ENCODE peak calls at places on chromosome 22, in seven cellular contexts. X, L, W, J, P, N and H are unnamed samples.

GRCh38 chr22:50251472-50252054 is 498 bp upstream of the HDAC10 start:
- DNase-seq in L (no peak), X (no peak), N (no peak), J (no peak), P (no peak), W (no peak), H (peak)

GRCh38 chr22:38866399-38867123 is 5.5 kb downstream of the CBX6 start:
- DNase-seq in X (no peak), W (no peak), J (no peak), P (no peak), L (peak), N (no peak), H (no peak)

GRCh38 chr22:50252081-50253045 is 1.3 kb upstream of the HDAC10 start:
- DNase-seq in P (peak), W (no peak), N (peak), X (peak), J (peak), L (peak), H (peak)

GRCh38 chr22:37427128-37427710 is at the start of gene ELFN2:
- DNase-seq in X (peak), L (no peak), P (no peak), N (no peak), W (no peak), J (peak), H (no peak)

GRCh38 chr22:48951836-48952235 is 875.8 kb downstream of the BRD1 start:
- DNase-seq in X (no peak), J (no peak), W (no peak), L (no peak), N (no peak), P (no peak), H (no peak)

GRCh38 chr22:49643998-49644397 is 183.7 kb downstream of the BRD1 start:
- DNase-seq in X (no peak), W (no peak), J (no peak), L (no peak), N (no peak), P (no peak), H (no peak)

GRCh38 chr22:42344391-42344861 is 74.0 kb upstream of the TCF20 start:
- DNase-seq in X (peak), J (no peak), P (no peak), W (peak), N (no peak), L (no peak), H (no peak)

GRCh38 chr22:33438273-33438672 is 380.1 kb upstream of the SYN3 start:
- DNase-seq in L (no peak), J (peak), X (no peak), P (no peak), W (no peak), N (no peak), H (no peak)

GRCh38 chr22:20247010-20247505 is 21.1 kb downstream of the RTN4R start:
- DNase-seq in N (peak), J (no peak), X (no peak), W (no peak), L (no peak), P (no peak), H (no peak)

GRCh38 chr22:19940536-19941364 is 822 bp upstream of the COMT start:
- DNase-seq in J (no peak), P (no peak), W (no peak), N (no peak), L (peak), X (no peak), H (no peak)

GRCh38 chr22:42425989-42426355 is 6.2 kb downstream of the NFAM1 start:
- DNase-seq in J (no peak), X (no peak), N (no peak), P (no peak), W (no peak), L (no peak), H (no peak)

GRCh38 chr22:48443680-48444079 is 1384.0 kb downstream of the BRD1 start:
- DNase-seq in J (no peak), N (no peak), L (peak), W (no peak), X (no peak), P (no peak), H (no peak)

GRCh38 chr22:28408702-28409101 is 270.9 kb downstream of the TTC28 start:
- DNase-seq in N (no peak), P (no peak), X (no peak), W (no peak), J (no peak), L (no peak), H (no peak)

GRCh38 chr22:33427461-33427860 is 369.3 kb upstream of the SYN3 start:
- DNase-seq in L (no peak), N (no peak), J (no peak), W (no peak), X (no peak), P (no peak), H (no peak)

GRCh38 chr22:33126881-33127280 is 68.7 kb upstream of the SYN3 start:
- DNase-seq in X (no peak), N (no peak), P (no peak), W (no peak), L (no peak), J (peak), H (no peak)

GRCh38 chr22:27933186-27933983 is 14.3 kb upstream of the PITPNB start:
- DNase-seq in L (no peak), N (no peak), P (no peak), X (no peak), W (no peak), J (no peak), H (no peak)

GRCh38 chr22:43697894-43698293 is 114.2 kb downstream of the EFCAB6 start:
- DNase-seq in P (no peak), N (no peak), J (no peak), L (no peak), W (no peak), X (no peak), H (no peak)

GRCh38 chr22:42511401-42511891 is 8.2 kb downstream of the RRP7A start:
- DNase-seq in P (no peak), X (no peak), N (no peak), W (no peak), L (no peak), J (no peak), H (no peak)

GRCh38 chr22:20829735-20830134 is 28.9 kb downstream of the PI4KA start:
- DNase-seq in P (no peak), N (no peak), W (no peak), L (no peak), X (no peak), J (no peak), H (no peak)

GRCh38 chr22:26398741-26399153 is 30.3 kb upstream of the ASPHD2 start:
- DNase-seq in L (peak), J (peak), X (peak), N (peak), P (peak), W (no peak), H (peak)

GRCh38 chr22:17119481-17120202 is 1.5 kb downstream of the TMEM121B start:
- DNase-seq in L (no peak), N (no peak), P (no peak), J (no peak), X (peak), W (no peak), H (no peak)

GRCh38 chr22:27775698-27776409 is 25.7 kb downstream of the MN1 start:
- DNase-seq in J (no peak), W (no peak), P (no peak), L (no peak), N (no peak), X (no peak), H (no peak)

GRCh38 chr22:50136431-50137047 is 34.0 kb upstream of the PANX2 start:
- DNase-seq in X (no peak), J (no peak), N (no peak), P (no peak), W (no peak), L (no peak), H (no peak)

GRCh38 chr22:35480143-35480542 is 60.5 kb upstream of the RASD2 start:
- DNase-seq in X (peak), W (no peak), P (no peak), N (no peak), L (no peak), J (no peak), H (no peak)

GRCh38 chr22:48636746-48637145 is 1190.9 kb downstream of the BRD1 start:
- DNase-seq in W (no peak), N (no peak), P (no peak), X (no peak), L (no peak), J (no peak), H (no peak)

GRCh38 chr22:49701380-49702067 is 126.1 kb downstream of the BRD1 start:
- DNase-seq in P (peak), W (no peak), J (no peak), X (no peak), L (no peak), N (no peak), H (no peak)

GRCh38 chr22:43296279-43296902 is 46.8 kb downstream of the SCUBE1 start:
- DNase-seq in N (no peak), X (no peak), L (no peak), P (no peak), J (no peak), W (no peak), H (no peak)

GRCh38 chr22:49882519-49883293 is 29.1 kb downstream of the ZBED4 start:
- DNase-seq in J (no peak), P (no peak), X (no peak), W (no peak), N (no peak), L (no peak), H (no peak)

GRCh38 chr22:37569921-37570660 is 9.8 kb downstream of the LGALS2 start:
- DNase-seq in P (no peak), W (no peak), J (no peak), N (no peak), L (peak), X (peak), H (no peak)

GRCh38 chr22:38273135-38273761 is 438 bp upstream of the TMEM184B start:
- DNase-seq in J (no peak), N (no peak), X (no peak), P (no peak), W (no peak), L (no peak), H (no peak)

GRCh38 chr22:50671641-50672040 is 982 bp upstream of the SHANK3 start:
- DNase-seq in L (no peak), N (peak), P (no peak), X (peak), J (no peak), W (no peak), H (no peak)

GRCh38 chr22:41367680-41368542 is 13.8 kb upstream of the TEF start:
- DNase-seq in N (no peak), P (no peak), J (no peak), L (peak), W (peak), X (no peak), H (no peak)

GRCh38 chr22:49633010-49633324 is 194.7 kb downstream of the BRD1 start:
- DNase-seq in P (no peak), W (no peak), N (no peak), L (peak), J (no peak), X (no peak), H (no peak)

GRCh38 chr22:19853058-19853878 is 1.4 kb downstream of the GNB1L start:
- DNase-seq in P (no peak), J (no peak), W (no peak), N (peak), X (no peak), L (no peak), H (no peak)

GRCh38 chr22:46823654-46824053 is 61.2 kb downstream of the TBC1D22A start:
- DNase-seq in J (no peak), L (no peak), P (no peak), W (no peak), X (no peak), N (no peak), H (no peak)

GRCh38 chr22:36306227-36306626 is 53.3 kb downstream of the APOL1 start:
- DNase-seq in J (no peak), L (no peak), P (no peak), W (no peak), N (no peak), X (no peak), H (no peak)

DNA sequence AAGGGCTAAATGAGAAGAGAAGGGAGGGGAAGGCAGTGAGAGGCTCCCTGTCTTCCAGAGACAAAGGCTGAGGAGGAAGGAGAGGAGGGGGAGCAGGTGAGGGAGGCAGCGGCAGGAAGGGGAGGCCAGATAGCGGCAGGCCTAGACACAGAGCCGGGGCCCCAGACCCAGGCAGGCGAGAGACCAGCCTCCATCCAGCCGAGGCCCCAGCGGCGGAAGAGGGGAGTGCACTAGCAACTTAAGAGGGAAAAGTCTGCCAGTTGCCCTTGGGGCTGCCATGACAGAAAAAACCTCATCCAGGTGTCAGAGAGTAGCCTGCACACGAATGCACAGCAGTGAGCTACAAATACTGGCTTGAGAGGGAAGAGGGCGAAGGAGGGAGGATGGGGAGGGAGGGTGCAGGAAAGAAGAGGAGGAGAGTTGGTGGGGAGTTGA is 46.7 kb downstream of the IGLL1 start:
- DNase-seq in W (no peak), L (peak), J (peak), X (no peak), N (no peak), P (peak), H (no peak)
- TF ChIP-seq CTCF in W (peak), L (no peak), J (peak), X (peak), N (no peak), P (peak), H (no peak)

GRCh38 chr22:31277741-31278642 is 14.3 kb downstream of the PIK3IP1 start:
- DNase-seq in J (no peak), L (no peak), W (no peak), X (no peak), N (no peak), P (no peak), H (no peak)
- TF ChIP-seq CTCF in J (no peak), L (no peak), W (no peak), X (no peak), N (no peak), P (no peak), H (no peak)

GRCh38 chr22:25281675-25282345 is 62.4 kb downstream of the CRYBB2 start:
- DNase-seq in X (no peak), P (peak), N (no peak), J (no peak), W (no peak), L (no peak), H (no peak)
- TF ChIP-seq CTCF in X (no peak), P (no peak), N (no peak), J (no peak), W (no peak), L (no peak), H (no peak)

GRCh38 chr22:40193429-40194421 is 16.0 kb downstream of the TNRC6B start:
- DNase-seq in W (no peak), X (no peak), L (no peak), J (no peak), N (no peak), P (no peak), H (no peak)
- TF ChIP-seq CTCF in W (peak), X (peak), L (peak), J (no peak), N (peak), P (peak), H (no peak)

GRCh38 chr22:45503071-45503815 is 560 bp downstream of the FBLN1 start:
- DNase-seq in L (peak), X (no peak), P (no peak), W (no peak), N (no peak), J (peak), H (no peak)

GRCh38 chr22:45499746-45500145 is 2.9 kb upstream of the FBLN1 start:
- DNase-seq in W (no peak), N (no peak), L (peak), J (no peak), X (peak), P (no peak), H (no peak)

GRCh38 chr22:45503816-45504702 is 1.4 kb downstream of the FBLN1 start:
- DNase-seq in J (no peak), P (peak), W (no peak), N (peak), X (no peak), L (peak), H (no peak)

GRCh38 chr22:45504703-45505341 is 2.1 kb downstream of the FBLN1 start:
- DNase-seq in L (no peak), W (no peak), X (peak), J (no peak), P (peak), N (no peak), H (no peak)

GRCh38 chr22:45502215-45503070 is at the start of gene FBLN1:
- DNase-seq in X (peak), J (peak), W (no peak), L (peak), N (no peak), P (no peak), H (no peak)
- TF ChIP-seq CTCF in X (peak), J (no peak), W (no peak), L (no peak), N (no peak), P (no peak), H (no peak)

GRCh38 chr22:31822523-31822922 is 68.7 kb downstream of the DEPDC5 start:
- DNase-seq in N (no peak), X (no peak), P (no peak), W (no peak), L (no peak), J (no peak), H (no peak)

GRCh38 chr22:31816750-31817149 is 62.9 kb downstream of the DEPDC5 start:
- DNase-seq in L (no peak), X (no peak), N (no peak), P (no peak), W (no peak), J (no peak), H (no peak)

GRCh38 chr22:31821572-31821971 is 67.8 kb downstream of the DEPDC5 start:
- DNase-seq in W (no peak), L (no peak), P (no peak), X (no peak), J (no peak), N (no peak), H (no peak)

GRCh38 chr22:31820655-31821054 is 66.8 kb downstream of the DEPDC5 start:
- DNase-seq in P (no peak), W (no peak), J (no peak), N (no peak), X (no peak), L (no peak), H (no peak)

DNA sequence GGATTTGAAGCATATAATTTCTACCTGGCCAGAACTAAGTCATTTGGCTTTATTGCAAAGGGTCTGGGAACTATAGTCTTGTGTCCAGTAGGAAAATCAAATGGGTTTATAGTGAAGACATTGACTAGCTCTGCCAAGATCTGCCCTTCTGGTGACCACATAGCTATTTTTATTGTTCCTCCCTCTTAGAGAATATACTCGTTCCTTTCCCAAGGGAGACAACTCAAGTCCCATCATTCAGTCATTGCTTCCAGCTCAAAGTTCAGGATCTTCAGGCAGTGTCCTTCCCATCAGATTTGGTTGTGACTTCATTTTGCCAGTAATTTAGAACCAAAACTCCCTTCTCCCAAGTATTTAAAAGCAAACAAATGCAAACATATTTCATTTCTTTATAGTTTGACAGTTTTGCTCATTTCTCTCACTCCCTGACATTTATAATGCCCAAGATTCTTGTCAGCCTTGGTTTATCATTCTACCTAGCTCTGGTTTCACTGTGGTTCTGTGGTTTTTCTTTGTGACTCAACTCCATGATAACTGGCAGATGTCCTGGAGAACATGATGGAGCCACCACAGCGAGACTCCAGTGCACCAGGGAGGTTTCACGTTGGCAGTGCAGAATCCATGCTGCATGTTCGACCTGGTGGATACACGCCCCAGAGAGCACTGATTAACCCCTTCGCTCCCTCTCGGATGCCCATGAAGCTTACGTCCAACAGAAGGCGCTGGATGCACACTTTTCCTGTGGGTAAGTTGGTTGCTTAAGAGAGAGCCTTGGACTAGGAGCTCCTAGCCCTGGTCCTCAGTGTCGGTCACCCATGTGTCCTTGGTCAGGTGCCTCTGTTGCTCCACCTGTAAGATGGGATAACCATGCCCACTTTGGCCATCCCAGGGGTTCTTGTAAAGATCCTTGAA is 64.9 kb downstream of the DEPDC5 start:
- DNase-seq in X (no peak), L (no peak), P (no peak), J (no peak), N (no peak), W (no peak), H (no peak)
- TF ChIP-seq CTCF in X (no peak), L (no peak), P (no peak), J (no peak), N (no peak), W (peak), H (no peak)